ENCODE peak calls at places on chromosome 17, in five cellular contexts. One of them, this sample, is unnamed.

GRCh38 chr17:40317880-40318834 is 9.2 kb downstream of the RARA start:
- DNase-seq in lung: peak; percentile 95
- DNase-seq in brain microvascular endothelial cell: peak; percentile 94
- DNase-seq in CD8-positive, alpha-beta T cell: peak; percentile 88
- DNase-seq in body of pancreas: peak; percentile 95
- DNase-seq in this sample: peak; percentile 99

GRCh38 chr17:47311420-47311819 is 12.3 kb upstream of the EFCAB13 start:
- DNase-seq in body of pancreas: no peak
- DNase-seq in lung: no peak
- DNase-seq in brain microvascular endothelial cell: no peak
- DNase-seq in CD8-positive, alpha-beta T cell: no peak
- DNase-seq in this sample: peak; percentile 10

GRCh38 chr17:31629696-31630470 is 229.2 kb downstream of the COPRS start:
- DNase-seq in brain microvascular endothelial cell: no peak
- DNase-seq in CD8-positive, alpha-beta T cell: no peak
- DNase-seq in lung: no peak
- DNase-seq in body of pancreas: no peak
- DNase-seq in this sample: no peak

GRCh38 chr17:45784583-45785372 is 658 bp downstream of the CRHR1 start:
- DNase-seq in brain microvascular endothelial cell: no peak
- DNase-seq in lung: no peak
- DNase-seq in CD8-positive, alpha-beta T cell: peak; percentile 35
- DNase-seq in body of pancreas: peak; percentile 34
- DNase-seq in this sample: peak; percentile 86

GRCh38 chr17:66749217-66749832 is 85.6 kb upstream of the CACNG5 start:
- DNase-seq in lung: no peak
- DNase-seq in CD8-positive, alpha-beta T cell: no peak
- DNase-seq in body of pancreas: no peak
- DNase-seq in brain microvascular endothelial cell: no peak
- DNase-seq in this sample: no peak

GRCh38 chr17:28871056-28871579 is 16.3 kb downstream of the ERAL1 start:
- DNase-seq in CD8-positive, alpha-beta T cell: peak; percentile 34
- DNase-seq in lung: no peak
- DNase-seq in brain microvascular endothelial cell: no peak
- DNase-seq in body of pancreas: no peak
- DNase-seq in this sample: no peak

GRCh38 chr17:81651692-81652091 is 4.7 kb downstream of the PDE6G start:
- DNase-seq in CD8-positive, alpha-beta T cell: no peak
- DNase-seq in brain microvascular endothelial cell: peak; percentile 89
- DNase-seq in body of pancreas: no peak
- DNase-seq in lung: no peak
- DNase-seq in this sample: peak; percentile 57

GRCh38 chr17:7004398-7005253 is 7.8 kb upstream of the RNASEK start:
- DNase-seq in brain microvascular endothelial cell: peak; percentile 43
- DNase-seq in CD8-positive, alpha-beta T cell: peak; percentile 47
- DNase-seq in body of pancreas: no peak
- DNase-seq in lung: no peak
- DNase-seq in this sample: peak; percentile 64

GRCh38 chr17:33015716-33016346 is 24.2 kb downstream of the SPACA3 start:
- DNase-seq in body of pancreas: no peak
- DNase-seq in lung: no peak
- DNase-seq in CD8-positive, alpha-beta T cell: no peak
- DNase-seq in brain microvascular endothelial cell: no peak
- DNase-seq in this sample: peak; percentile 42

GRCh38 chr17:34633351-34633750 is 54.0 kb downstream of the TMEM132E start:
- DNase-seq in CD8-positive, alpha-beta T cell: no peak
- DNase-seq in body of pancreas: no peak
- DNase-seq in lung: no peak
- DNase-seq in brain microvascular endothelial cell: no peak
- DNase-seq in this sample: peak; percentile 90

GRCh38 chr17:4006745-4007211 is 42.5 kb upstream of the ATP2A3 start:
- DNase-seq in CD8-positive, alpha-beta T cell: no peak
- DNase-seq in body of pancreas: no peak
- DNase-seq in lung: peak; percentile 46
- DNase-seq in brain microvascular endothelial cell: no peak
- DNase-seq in this sample: peak; percentile 84

GRCh38 chr17:74987909-74988711 is 678 bp downstream of the CDR2L start:
- DNase-seq in CD8-positive, alpha-beta T cell: no peak
- DNase-seq in brain microvascular endothelial cell: peak; percentile 74
- DNase-seq in lung: peak; percentile 65
- DNase-seq in body of pancreas: peak; percentile 64
- DNase-seq in this sample: peak; percentile 93

GRCh38 chr17:43477832-43478634 is 5.7 kb upstream of the DHX8 start:
- DNase-seq in CD8-positive, alpha-beta T cell: no peak
- DNase-seq in brain microvascular endothelial cell: no peak
- DNase-seq in lung: no peak
- DNase-seq in body of pancreas: no peak
- DNase-seq in this sample: peak; percentile 47

GRCh38 chr17:64534187-64534586 is 27.4 kb downstream of the CEP95 start:
- DNase-seq in lung: no peak
- DNase-seq in body of pancreas: no peak
- DNase-seq in brain microvascular endothelial cell: no peak
- DNase-seq in CD8-positive, alpha-beta T cell: no peak
- DNase-seq in this sample: no peak
- H3K36me3 ChIP-seq in lung: peaks cover 33% of the 10 kb centered on the region
- H3K36me3 ChIP-seq in body of pancreas: peaks cover 58% of the 10 kb centered on the region
- H3K36me3 ChIP-seq in brain microvascular endothelial cell: peaks cover 78% of the 10 kb centered on the region
- H3K36me3 ChIP-seq in CD8-positive, alpha-beta T cell: peaks cover 50% of the 10 kb centered on the region
- H3K36me3 ChIP-seq in this sample: peaks cover 97% of the 10 kb centered on the region

DNA sequence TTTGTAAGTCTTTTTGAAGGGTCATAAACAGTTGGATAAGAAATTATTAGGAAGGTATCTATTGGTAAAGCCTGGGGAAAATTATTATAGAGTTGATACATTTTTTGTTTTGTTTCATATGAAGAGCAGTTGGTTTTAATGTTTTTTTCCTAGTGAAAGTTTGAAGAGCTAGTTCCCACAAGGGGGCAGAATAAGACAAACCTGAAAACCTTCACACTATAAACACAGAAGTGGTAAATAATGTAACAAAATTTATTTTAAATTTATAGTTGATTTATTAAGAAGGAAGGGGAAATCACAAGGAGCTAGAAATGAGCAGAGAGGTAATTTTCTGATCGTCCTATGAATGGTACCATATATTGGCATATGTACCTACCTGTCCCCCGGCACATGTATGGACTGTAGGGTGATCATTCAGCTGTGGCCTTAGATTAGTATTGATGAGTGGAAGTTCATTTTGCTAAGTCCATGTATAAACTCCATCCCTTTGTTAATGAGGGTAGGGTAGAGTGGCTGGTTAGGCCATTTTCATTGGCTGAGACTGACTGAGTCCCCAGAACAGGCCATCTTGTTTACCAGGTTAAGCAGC is 116.3 kb downstream of the TANC2 start:
- DNase-seq in CD8-positive, alpha-beta T cell: no peak
- DNase-seq in brain microvascular endothelial cell: peak; percentile 18
- DNase-seq in lung: no peak
- DNase-seq in body of pancreas: no peak
- DNase-seq in this sample: no peak
- TF ChIP-seq CTCF in CD8-positive, alpha-beta T cell: no peak
- TF ChIP-seq CTCF in brain microvascular endothelial cell: peak; percentile 42
- TF ChIP-seq CTCF in lung: no peak
- TF ChIP-seq CTCF in body of pancreas: peak; percentile 40
- TF ChIP-seq CTCF in this sample: peak; percentile 79

GRCh38 chr17:16513858-16514257 is 21.9 kb upstream of the LRRC75A start:
- DNase-seq in lung: no peak
- DNase-seq in body of pancreas: no peak
- DNase-seq in CD8-positive, alpha-beta T cell: no peak
- DNase-seq in brain microvascular endothelial cell: no peak
- DNase-seq in this sample: no peak

GRCh38 chr17:16519021-16519420 is 27.0 kb upstream of the LRRC75A start:
- DNase-seq in brain microvascular endothelial cell: no peak
- DNase-seq in body of pancreas: no peak
- DNase-seq in CD8-positive, alpha-beta T cell: no peak
- DNase-seq in lung: no peak
- DNase-seq in this sample: no peak

GRCh38 chr17:16517477-16517876 is 25.5 kb upstream of the LRRC75A start:
- DNase-seq in body of pancreas: no peak
- DNase-seq in CD8-positive, alpha-beta T cell: no peak
- DNase-seq in lung: no peak
- DNase-seq in brain microvascular endothelial cell: no peak
- DNase-seq in this sample: peak; percentile 32

GRCh38 chr17:16516594-16517018 is 24.6 kb upstream of the LRRC75A start:
- DNase-seq in brain microvascular endothelial cell: peak; percentile 73
- DNase-seq in body of pancreas: no peak
- DNase-seq in lung: no peak
- DNase-seq in CD8-positive, alpha-beta T cell: no peak
- DNase-seq in this sample: peak; percentile 84

GRCh38 chr17:16515933-16516332 is 23.9 kb upstream of the LRRC75A start:
- DNase-seq in lung: no peak
- DNase-seq in body of pancreas: no peak
- DNase-seq in brain microvascular endothelial cell: no peak
- DNase-seq in CD8-positive, alpha-beta T cell: no peak
- DNase-seq in this sample: peak; percentile 41
- H3K36me3 ChIP-seq in lung: no peaks in the 10 kb centered on the region
- H3K36me3 ChIP-seq in body of pancreas: no peaks in the 10 kb centered on the region
- H3K36me3 ChIP-seq in brain microvascular endothelial cell: no peaks in the 10 kb centered on the region
- H3K36me3 ChIP-seq in CD8-positive, alpha-beta T cell: no peaks in the 10 kb centered on the region
- H3K36me3 ChIP-seq in this sample: no peaks in the 10 kb centered on the region

GRCh38 chr17:35740997-35741931 is 9.8 kb downstream of the RASL10B start:
- DNase-seq in lung: no peak
- DNase-seq in CD8-positive, alpha-beta T cell: no peak
- DNase-seq in brain microvascular endothelial cell: no peak
- DNase-seq in body of pancreas: no peak
- DNase-seq in this sample: peak; percentile 86
- TF ChIP-seq CTCF in lung: no peak
- TF ChIP-seq CTCF in CD8-positive, alpha-beta T cell: no peak
- TF ChIP-seq CTCF in brain microvascular endothelial cell: peak; percentile 17
- TF ChIP-seq CTCF in body of pancreas: no peak
- TF ChIP-seq CTCF in this sample: peak; percentile 57

DNA sequence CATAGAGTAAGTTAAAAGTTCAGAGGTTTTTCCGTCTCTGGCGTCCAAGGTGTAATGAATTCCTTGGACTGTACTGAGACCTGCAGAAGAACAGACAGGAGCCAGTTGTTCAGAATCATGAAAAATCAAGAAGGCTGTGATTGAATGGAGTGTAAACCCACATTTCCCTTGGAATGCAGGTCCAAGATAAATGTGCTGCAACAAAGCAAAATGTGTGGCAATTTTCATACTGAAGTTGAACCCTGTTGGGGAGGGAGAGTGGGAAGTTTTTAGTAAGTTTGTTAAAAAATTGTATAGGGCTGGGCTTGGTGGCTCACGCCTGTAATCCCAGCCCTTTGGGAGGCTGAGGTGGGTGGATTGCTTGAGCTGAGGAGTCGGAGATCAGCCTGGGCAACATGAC is 21.4 kb downstream of the GGNBP2 start:
- DNase-seq in lung: no peak
- DNase-seq in body of pancreas: no peak
- DNase-seq in CD8-positive, alpha-beta T cell: no peak
- DNase-seq in brain microvascular endothelial cell: no peak
- DNase-seq in this sample: no peak
- H3K36me3 ChIP-seq in lung: peaks cover 25% of the 10 kb centered on the region
- H3K36me3 ChIP-seq in body of pancreas: peaks cover 24% of the 10 kb centered on the region
- H3K36me3 ChIP-seq in CD8-positive, alpha-beta T cell: peaks cover 50% of the 10 kb centered on the region
- H3K36me3 ChIP-seq in brain microvascular endothelial cell: peaks cover 62% of the 10 kb centered on the region
- H3K36me3 ChIP-seq in this sample: peaks cover 86% of the 10 kb centered on the region

GRCh38 chr17:44605116-44605505 is 47.8 kb downstream of the FZD2 start:
- DNase-seq in CD8-positive, alpha-beta T cell: no peak
- DNase-seq in brain microvascular endothelial cell: no peak
- DNase-seq in lung: no peak
- DNase-seq in body of pancreas: no peak
- DNase-seq in this sample: no peak
- TF ChIP-seq CTCF in CD8-positive, alpha-beta T cell: no peak
- TF ChIP-seq CTCF in brain microvascular endothelial cell: no peak
- TF ChIP-seq CTCF in lung: no peak
- TF ChIP-seq CTCF in body of pancreas: no peak
- TF ChIP-seq CTCF in this sample: no peak

This sample was measured in endodermal cell.